ENCODE peak calls at places on chromosomes 1 and 21, in eight cellular contexts. E is Panc1, X is psoas muscle, M is GM23338, V is Peyer's patch, U is upper lobe of right lung, I is ovary, K is uterus. Q is an unnamed sample.

GRCh38 chr1:154891452-154891851 is 21.4 kb upstream of the KCNN3 start:
- DNase-seq in K (no peak), I (no peak), M (no peak), V (no peak), X (no peak), U (no peak), E (no peak), Q (no peak)

GRCh38 chr1:21258331-21259134 is 31.7 kb downstream of the ECE1 start:
- DNase-seq in E (no peak), X (no peak), K (no peak), V (no peak), I (no peak), U (no peak), M (no peak), Q (no peak)

GRCh38 chr1:165369255-165369848 is 12.8 kb upstream of the LMX1A start:
- DNase-seq in E (peak; percentile 36), X (peak; percentile 81), V (peak; percentile 19), M (peak; percentile 75), I (peak; percentile 60), U (peak; percentile 73), K (peak; percentile 50), Q (peak; percentile 62)

GRCh38 chr1:213369465-213369864 is 318.4 kb downstream of the RPS6KC1 start:
- DNase-seq in X (no peak), V (no peak), U (no peak), M (no peak), I (no peak), K (no peak), E (no peak), Q (no peak)

GRCh38 chr1:17795836-17796645 is 40.9 kb downstream of the ACTL8 start:
- DNase-seq in I (no peak), V (no peak), E (no peak), K (no peak), U (no peak), M (no peak), X (no peak), Q (no peak)

GRCh38 chr21:31873696-31874599 is 1.1 kb downstream of the HUNK start:
- DNase-seq in V (no peak), I (peak; percentile 74), K (peak; percentile 53), X (peak; percentile 72), E (no peak), M (peak; percentile 73), U (peak; percentile 81), Q (peak; percentile 60)

GRCh38 chr1:47725732-47726495 is 271.3 kb downstream of the TRABD2B start:
- DNase-seq in M (peak; percentile 93), E (peak; percentile 63), X (peak; percentile 82), V (peak; percentile 52), U (peak; percentile 85), K (peak; percentile 66), I (peak; percentile 70), Q (peak; percentile 74)

GRCh38 chr1:55215194-55216021 is at the start of gene USP24:
- DNase-seq in K (peak; percentile 68), M (peak; percentile 85), E (no peak), V (peak; percentile 76), X (peak; percentile 90), I (peak; percentile 83), U (peak; percentile 93), Q (peak; percentile 84)

GRCh38 chr1:59903136-59903754 is 23.3 kb downstream of the CYP2J2 start:
- DNase-seq in M (peak; percentile 75), I (no peak), X (no peak), E (peak; percentile 15), K (no peak), U (no peak), V (no peak), Q (no peak)

DNA sequence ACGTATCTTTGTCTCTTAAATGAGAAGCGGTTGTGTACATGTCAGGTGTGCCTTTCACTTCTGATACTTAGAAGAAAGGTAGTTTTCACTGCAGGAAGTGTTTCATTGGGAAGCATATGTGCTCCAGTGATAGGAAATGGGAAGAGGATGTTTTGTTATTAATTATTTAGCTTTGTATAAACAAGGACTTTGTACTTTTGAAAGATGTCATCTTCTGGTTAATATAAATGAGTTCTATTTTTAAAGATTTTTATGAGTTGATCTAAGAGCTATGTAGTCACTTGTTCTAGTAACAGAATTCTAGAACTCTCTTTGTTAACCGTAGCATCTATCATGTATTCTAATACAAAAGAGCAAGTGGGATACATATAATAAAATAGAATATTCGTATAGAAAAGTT is 130.5 kb downstream of the RASAL2 start:
- DNase-seq in U (no peak), X (no peak), I (no peak), E (no peak), V (no peak), K (no peak), M (no peak), Q (no peak)
- H3K4me1 ChIP-seq in U (no peaks in the 10 kb centered on the region), X (no peaks in the 10 kb centered on the region), I (no peaks in the 10 kb centered on the region), E (no peaks in the 10 kb centered on the region), V (no peaks in the 10 kb centered on the region), K (no peaks in the 10 kb centered on the region), M (peaks cover 14% of the 10 kb centered on the region), Q (peaks cover 19% of the 10 kb centered on the region)

DNA sequence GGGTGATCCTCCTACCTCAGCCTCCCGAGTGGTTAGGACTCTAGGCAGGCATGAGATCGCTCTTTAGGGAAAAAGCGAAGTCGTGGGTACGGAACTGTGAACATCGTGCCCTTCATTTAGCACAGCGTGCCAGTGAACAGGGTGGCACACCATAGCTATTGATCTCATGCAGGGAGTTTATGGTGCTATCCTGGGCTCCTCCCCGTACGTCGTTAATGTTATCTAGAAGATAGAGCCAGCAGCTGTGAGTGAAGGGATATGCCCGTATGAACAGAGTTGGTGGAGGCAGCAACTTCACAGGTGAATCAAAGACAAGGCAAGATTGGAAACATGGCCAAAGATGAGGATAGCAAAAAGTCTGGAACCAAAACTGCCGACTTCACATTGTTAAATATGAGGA is 11.2 kb downstream of the CLCN6 start:
- DNase-seq in M (no peak), U (peak; percentile 17), V (no peak), K (no peak), I (no peak), X (no peak), E (no peak), Q (no peak)
- TF ChIP-seq CTCF in M (no peak), U (no peak), V (no peak), K (no peak), I (no peak), X (no peak), E (no peak), Q (no peak)

DNA sequence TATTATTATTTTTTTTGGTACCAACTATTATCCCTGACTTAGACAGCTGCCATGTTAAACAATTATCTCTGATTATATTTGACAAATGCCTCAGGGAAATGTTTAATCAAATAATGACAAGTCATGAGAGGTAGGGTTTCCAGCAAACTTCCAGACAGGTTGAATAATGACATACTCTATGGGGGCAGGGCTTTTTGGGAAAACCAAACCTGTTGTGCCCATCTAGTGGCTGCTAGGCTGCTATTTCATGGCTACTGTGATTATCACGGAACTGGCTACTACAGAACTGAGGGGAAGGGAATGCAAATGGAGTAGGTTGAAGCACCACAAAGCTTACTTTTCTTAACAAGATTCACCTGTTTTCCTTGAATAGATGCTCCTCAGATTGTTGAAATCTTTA is 77.6 kb downstream of the DUSP10 start:
- DNase-seq in X (no peak), E (no peak), U (no peak), V (no peak), I (no peak), K (no peak), M (peak; percentile 54), Q (no peak)
- H3K4me3 ChIP-seq in X (no peak overlapping the region), E (no peak overlapping the region), U (no peak overlapping the region), V (no peak overlapping the region), I (no peak overlapping the region), K (no peak overlapping the region), M (no peak overlapping the region), Q (no peak overlapping the region)

DNA sequence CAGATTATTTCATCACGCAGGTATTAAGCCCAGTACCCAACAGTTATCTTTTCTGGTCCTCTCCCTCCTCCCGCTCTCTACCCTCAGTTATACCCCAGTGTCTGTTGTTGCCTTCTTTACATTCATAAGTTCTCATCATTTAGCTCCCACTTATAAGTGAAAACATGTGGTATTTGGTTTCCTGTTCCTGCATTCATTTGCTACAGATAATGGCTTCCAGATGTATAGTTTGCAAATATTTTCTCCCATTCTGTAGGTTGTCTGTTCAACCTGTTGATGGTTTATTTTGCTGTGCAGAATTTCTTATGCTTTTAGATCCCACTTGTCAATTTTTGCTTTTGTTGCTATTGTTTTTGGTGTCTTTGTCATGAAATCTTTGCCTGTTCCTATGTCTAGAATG is 21.1 kb upstream of the KCNH1 start:
- DNase-seq in K (no peak), V (no peak), M (no peak), I (no peak), X (no peak), U (no peak), E (no peak), Q (no peak)
- H3K4me1 ChIP-seq in K (no peaks in the 10 kb centered on the region), V (no peaks in the 10 kb centered on the region), M (no peaks in the 10 kb centered on the region), I (no peaks in the 10 kb centered on the region), X (no peaks in the 10 kb centered on the region), U (no peaks in the 10 kb centered on the region), E (no peaks in the 10 kb centered on the region), Q (no peaks in the 10 kb centered on the region)

GRCh38 chr1:228393268-228393699 is 13.4 kb downstream of the TRIM11 start:
- DNase-seq in V (no peak), U (peak; percentile 76), X (peak; percentile 63), I (no peak), K (no peak), E (no peak), M (peak; percentile 60), Q (no peak)
- TF ChIP-seq CTCF in V (peak; percentile 51), U (peak; percentile 57), X (peak; percentile 25), I (no peak), K (peak; percentile 29), E (peak; percentile 82), M (peak; percentile 61), Q (peak; percentile 67)

GRCh38 chr1:40384887-40385286 is 11.4 kb downstream of the SMAP2 start:
- DNase-seq in K (no peak), U (no peak), X (no peak), M (no peak), V (no peak), I (no peak), E (no peak), Q (no peak)
- H3K4me3 ChIP-seq in K (no peak overlapping the region), U (no peak overlapping the region), X (no peak overlapping the region), M (no peak overlapping the region), V (peak overlapping the region; percentile 6), I (no peak overlapping the region), E (no peak overlapping the region), Q (no peak overlapping the region)